ENCODE peak calls at places on chromosome 15, in four cellular contexts. A is right lobe of liver, M is tibial artery, X is body of pancreas. P is an unnamed sample.

GRCh38 chr15:48477795-48478360 is 146.6 kb downstream of the DUT start:
- DNase-seq in A (no peak), M (no peak), X (no peak), P (no peak)

GRCh38 chr15:66132251-66132816 is 121.2 kb downstream of the MEGF11 start:
- DNase-seq in A (no peak), M (no peak), X (no peak), P (no peak)

GRCh38 chr15:95162967-95163531 is 931.7 kb downstream of the MCTP2 start:
- DNase-seq in A (no peak), M (peak; percentile 56), X (peak; percentile 2), P (no peak)

GRCh38 chr15:78329625-78330024 is 10.5 kb upstream of the CRABP1 start:
- DNase-seq in A (no peak), M (no peak), X (no peak), P (no peak)

GRCh38 chr15:74869726-74870407 is 3.3 kb downstream of the SCAMP2 start:
- DNase-seq in A (peak; percentile 60), M (peak; percentile 75), X (peak; percentile 77), P (peak; percentile 87)

GRCh38 chr15:26358708-26359107 is 414.2 kb downstream of the GABRB3 start:
- DNase-seq in A (no peak), M (no peak), X (no peak), P (no peak)

GRCh38 chr15:92832992-92833438 is 67.1 kb upstream of the CHD2 start:
- DNase-seq in A (no peak), M (no peak), X (no peak), P (no peak)

GRCh38 chr15:66923438-66923881 is 141.9 kb upstream of the SMAD3 start:
- DNase-seq in A (no peak), M (no peak), X (peak; percentile 30), P (peak; percentile 39)

GRCh38 chr15:38610748-38611147 is 46.1 kb upstream of the RASGRP1 start:
- DNase-seq in A (no peak), M (no peak), X (no peak), P (no peak)

GRCh38 chr15:38516636-38517035 is 48.0 kb downstream of the RASGRP1 start:
- DNase-seq in A (no peak), M (no peak), X (no peak), P (no peak)

GRCh38 chr15:100892013-100892355 is 12.4 kb downstream of the ALDH1A3 start:
- DNase-seq in A (no peak), M (no peak), X (no peak), P (no peak)

GRCh38 chr15:77864211-77865105 is 213.1 kb downstream of the TBC1D2B start:
- DNase-seq in A (peak; percentile 40), M (no peak), X (no peak), P (no peak)

GRCh38 chr15:68814596-68814995 is 6.1 kb downstream of the ANP32A start:
- DNase-seq in A (no peak), M (no peak), X (no peak), P (no peak)

GRCh38 chr15:101675015-101675414 is 22.8 kb upstream of the TM2D3 start:
- DNase-seq in A (no peak), M (no peak), X (no peak), P (no peak)

GRCh38 chr15:87748483-87748882 is 508.1 kb downstream of the NTRK3 start:
- DNase-seq in A (no peak), M (no peak), X (no peak), P (no peak)

GRCh38 chr15:63339006-63339766 is 42.5 kb downstream of the CA12 start:
- DNase-seq in A (no peak), M (no peak), X (no peak), P (no peak)

GRCh38 chr15:95659646-95660045 is 670.9 kb upstream of the NR2F2 start:
- DNase-seq in A (no peak), M (no peak), X (no peak), P (no peak)

GRCh38 chr15:39204031-39204430 is 376.8 kb upstream of the THBS1 start:
- DNase-seq in A (no peak), M (no peak), X (no peak), P (no peak)

GRCh38 chr15:85563731-85564130 is 183.3 kb downstream of the AKAP13 start:
- DNase-seq in A (no peak), M (no peak), X (no peak), P (no peak)

GRCh38 chr15:71329509-71330260 is 214.4 kb downstream of the THSD4 start:
- DNase-seq in A (no peak), M (peak; percentile 28), X (peak; percentile 12), P (no peak)

GRCh38 chr15:66673410-66674322 is 28.4 kb upstream of the SMAD6 start:
- DNase-seq in A (no peak), M (no peak), X (peak; percentile 57), P (no peak)

GRCh38 chr15:72515591-72516389 is 41.7 kb downstream of the ARIH1 start:
- DNase-seq in A (no peak), M (no peak), X (no peak), P (peak; percentile 65)

GRCh38 chr15:23467110-23467600 is 20.1 kb upstream of the GOLGA6L2 start:
- DNase-seq in A (no peak), M (no peak), X (no peak), P (peak; percentile 41)

GRCh38 chr15:85769182-85769900 is 25.4 kb downstream of the KLHL25 start:
- DNase-seq in A (no peak), M (no peak), X (no peak), P (no peak)

DNA sequence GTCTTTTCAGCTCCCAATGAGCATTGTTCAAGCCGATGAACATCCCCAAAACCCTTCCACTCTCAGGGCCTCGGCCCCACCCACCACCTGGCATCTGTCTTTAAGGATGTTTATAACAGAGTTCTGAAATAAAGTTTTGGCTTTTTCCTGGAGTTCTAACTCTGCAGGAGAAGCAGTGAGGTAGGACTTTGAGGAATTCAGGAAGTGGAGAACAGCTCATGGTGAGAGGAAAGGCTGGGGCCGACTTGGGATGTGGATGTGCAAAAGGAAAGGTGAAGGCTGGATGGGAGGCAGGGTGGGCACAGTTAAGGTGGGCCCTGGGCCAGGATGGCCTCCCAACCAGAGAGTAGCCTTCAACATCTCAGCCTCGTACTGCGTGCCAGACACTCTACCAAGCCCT is 28.3 kb downstream of the LIPC start:
- DNase-seq in A (no peak), M (no peak), X (no peak), P (no peak)
- H3K4me1 ChIP-seq in A (no peaks in the 10 kb centered on the region), M (no peaks in the 10 kb centered on the region), X (peaks cover 10% of the 10 kb centered on the region), P (no peaks in the 10 kb centered on the region)

GRCh38 chr15:91408476-91409076 is 308.5 kb downstream of the SV2B start:
- DNase-seq in A (peak; percentile 66), M (no peak), X (peak; percentile 55), P (no peak)
- H3K27ac ChIP-seq in A (peak overlapping the region; percentile 53), M (no peak overlapping the region), X (peak overlapping the region; percentile 12), P (no peak overlapping the region)

DNA sequence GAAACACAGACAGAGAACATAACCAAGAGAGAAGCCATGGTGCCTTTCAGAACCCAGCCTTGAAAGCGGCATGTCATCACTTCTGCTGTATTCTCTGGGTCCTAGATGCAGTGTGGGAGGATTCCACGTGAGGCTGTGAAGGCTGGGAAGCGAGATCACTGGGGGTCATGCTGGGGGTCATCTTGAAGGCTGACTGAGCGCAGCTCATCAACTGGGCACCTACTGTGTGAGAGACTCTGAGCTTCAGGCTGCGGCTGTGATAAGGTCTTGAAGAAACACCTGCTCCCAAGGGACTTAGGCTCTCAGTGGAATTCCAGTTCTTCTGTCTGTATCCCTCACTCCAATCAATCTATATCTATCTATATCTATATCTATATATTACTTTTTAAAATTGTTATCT is 91.8 kb upstream of the KLF13 start:
- DNase-seq in A (no peak), M (no peak), X (no peak), P (no peak)
- H3K4me1 ChIP-seq in A (no peaks in the 10 kb centered on the region), M (peaks cover 2% of the 10 kb centered on the region), X (peaks cover 19% of the 10 kb centered on the region), P (peaks cover 21% of the 10 kb centered on the region)

GRCh38 chr15:41492597-41493204 is 973 bp upstream of the ITPKA start:
- DNase-seq in A (no peak), M (no peak), X (no peak), P (no peak)
- H3K27ac ChIP-seq in A (no peak overlapping the region), M (peak overlapping the region; percentile 54), X (no peak overlapping the region), P (peak overlapping the region; percentile 88)

DNA sequence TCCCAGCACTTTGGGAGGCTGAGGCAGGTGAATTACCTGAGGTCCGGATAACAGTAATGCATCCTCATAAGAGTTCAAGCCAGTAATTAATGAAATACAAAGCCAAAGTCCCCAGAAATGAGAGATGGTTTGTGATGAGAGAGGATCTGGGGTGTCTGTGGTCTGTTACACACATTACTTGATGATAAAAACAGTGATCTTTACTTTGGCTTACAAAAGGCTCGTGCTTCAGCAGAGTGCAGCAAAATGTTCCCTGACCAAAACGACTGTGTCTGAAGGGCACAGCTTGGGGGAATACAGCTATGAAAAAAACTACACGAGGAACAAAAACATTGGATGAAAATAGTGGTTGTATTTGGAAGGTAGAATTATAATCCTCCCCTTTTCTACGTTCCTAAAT is 40.9 kb downstream of the CRTC3 start:
- DNase-seq in A (no peak), M (no peak), X (no peak), P (no peak)
- H3K4me1 ChIP-seq in A (no peaks in the 10 kb centered on the region), M (no peaks in the 10 kb centered on the region), X (no peaks in the 10 kb centered on the region), P (no peaks in the 10 kb centered on the region)

DNA sequence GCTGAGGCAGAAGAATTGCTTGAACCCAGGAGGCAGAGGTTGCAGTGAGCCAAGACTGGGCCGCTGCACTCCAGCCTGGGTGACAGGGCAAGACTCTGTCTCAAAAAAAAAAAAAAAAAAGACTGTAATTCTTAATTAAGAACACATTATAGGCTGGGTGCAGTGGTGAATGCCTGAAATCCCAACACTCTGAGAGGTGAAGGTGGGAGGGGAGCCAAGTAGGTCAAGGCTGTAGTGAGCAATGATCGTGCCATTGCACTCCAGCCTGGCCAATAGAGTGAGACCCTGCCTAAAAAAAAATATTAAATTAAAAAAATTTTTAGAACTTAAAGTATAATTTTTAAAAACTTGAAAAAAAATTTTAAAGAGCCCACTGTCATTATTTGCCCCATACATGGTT is 13.4 kb upstream of the ARPIN start:
- DNase-seq in A (peak; percentile 61), M (no peak), X (peak; percentile 67), P (no peak)
- H3K27ac ChIP-seq in A (no peak overlapping the region), M (no peak overlapping the region), X (no peak overlapping the region), P (no peak overlapping the region)

GRCh38 chr15:90953947-90954711 is 555 bp upstream of the RCCD1 start:
- DNase-seq in A (no peak), M (no peak), X (no peak), P (no peak)
- H3K4me1 ChIP-seq in A (peaks cover 2% of the 10 kb centered on the region), M (no peaks in the 10 kb centered on the region), X (peaks cover 31% of the 10 kb centered on the region), P (peaks cover 15% of the 10 kb centered on the region)

P was measured in A673.